ENCODE peak calls at places on chromosomes 5 and 9, in five cellular contexts. J is mammary epithelial cell, V is GM23248, C is A549, U is mucosa of descending colon. A is an unnamed sample.

GRCh38 chr5:1764606-1764960 is 35.1 kb downstream of the MRPL36 start:
- DNase-seq in J (no peak), V (no peak), C (no peak), U (no peak), A (no peak)

GRCh38 chr5:139657363-139658321 is 9.5 kb downstream of the CXXC5 start:
- DNase-seq in J (no peak), V (peak), C (no peak), U (no peak), A (no peak)

GRCh38 chr5:86894006-86894560 is 276.3 kb downstream of the COX7C start:
- DNase-seq in J (no peak), V (peak), C (no peak), U (no peak), A (no peak)

GRCh38 chr9:87713278-87713989 is 12.5 kb upstream of the CTSL start:
- DNase-seq in J (peak), V (peak), C (peak), U (peak), A (no peak)

GRCh38 chr9:36928670-36929349 is 105.3 kb downstream of the PAX5 start:
- DNase-seq in J (peak), V (peak), C (peak), U (no peak), A (no peak)

GRCh38 chr9:14517154-14517906 is 175.9 kb downstream of the ZDHHC21 start:
- DNase-seq in J (no peak), V (no peak), C (no peak), U (no peak), A (no peak)

GRCh38 chr5:180541710-180542109 is 47.5 kb downstream of the CNOT6 start:
- DNase-seq in J (no peak), V (no peak), C (no peak), U (no peak), A (no peak)

GRCh38 chr9:128892223-128892892 is 10.4 kb downstream of the LRRC8A start:
- DNase-seq in J (peak), V (peak), C (peak), U (peak), A (peak)

GRCh38 chr5:55231476-55232193 is 1.8 kb downstream of the CCNO start:
- DNase-seq in J (no peak), V (peak), C (no peak), U (peak), A (no peak)

GRCh38 chr5:54329731-54330709 is 19.6 kb upstream of the ARL15 start:
- DNase-seq in J (peak), V (peak), C (no peak), U (peak), A (no peak)

GRCh38 chr5:175889910-175890684 is 18.7 kb downstream of the CPLX2 start:
- DNase-seq in J (no peak), V (no peak), C (peak), U (no peak), A (no peak)

GRCh38 chr5:82397741-82398320 is 119.7 kb upstream of the RPS23 start:
- DNase-seq in J (peak), V (no peak), C (no peak), U (no peak), A (no peak)

GRCh38 chr5:170338933-170339779 is 41.6 kb upstream of the LCP2 start:
- DNase-seq in J (no peak), V (no peak), C (no peak), U (peak), A (no peak)

GRCh38 chr5:128494516-128494915 is 43.5 kb downstream of the FBN2 start:
- DNase-seq in J (no peak), V (no peak), C (no peak), U (no peak), A (no peak)

GRCh38 chr5:179870403-179870903 is 11.8 kb upstream of the MRNIP start:
- DNase-seq in J (no peak), V (peak), C (peak), U (peak), A (no peak)

GRCh38 chr5:77172713-77173328 is 37.7 kb upstream of the PDE8B start:
- DNase-seq in J (no peak), V (no peak), C (no peak), U (no peak), A (no peak)

GRCh38 chr9:34398875-34399274 is 22.2 kb upstream of the MYORG start:
- DNase-seq in J (no peak), V (no peak), C (no peak), U (no peak), A (no peak)

GRCh38 chr9:123091459-123091858 is 58.0 kb downstream of the GPR21 start:
- DNase-seq in J (no peak), V (no peak), C (no peak), U (no peak), A (no peak)

GRCh38 chr9:89884356-89885083 is 279.7 kb downstream of the GADD45G start:
- DNase-seq in J (no peak), V (no peak), C (no peak), U (no peak), A (no peak)

GRCh38 chr9:110030632-110031031 is 177.3 kb downstream of the C9orf152 start:
- DNase-seq in J (no peak), V (peak), C (no peak), U (no peak), A (no peak)

GRCh38 chr9:113343732-113344231 is 3.7 kb upstream of the WDR31 start:
- DNase-seq in J (no peak), V (peak), C (no peak), U (peak), A (peak)

GRCh38 chr9:111985315-111985714 is 88.7 kb downstream of the UGCG start:
- DNase-seq in J (no peak), V (no peak), C (no peak), U (no peak), A (no peak)

GRCh38 chr9:72540348-72540873 is 19.0 kb downstream of the TMC1 start:
- DNase-seq in J (peak), V (peak), C (no peak), U (no peak), A (peak)

GRCh38 chr5:154611341-154611767 is 133.3 kb upstream of the HAND1 start:
- DNase-seq in J (no peak), V (peak), C (no peak), U (peak), A (no peak)

GRCh38 chr9:95772320-95773060 is 103.0 kb upstream of the ERCC6L2 start:
- DNase-seq in J (no peak), V (peak), C (no peak), U (peak), A (peak)

GRCh38 chr9:136485049-136485647 is 2.3 kb upstream of the SEC16A start:
- DNase-seq in J (peak), V (peak), C (peak), U (peak), A (peak)

GRCh38 chr5:34497031-34497808 is 158.9 kb upstream of the RAI14 start:
- DNase-seq in J (no peak), V (peak), C (no peak), U (peak), A (no peak)

GRCh38 chr5:173474881-173475287 is 141.6 kb downstream of the BOD1 start:
- DNase-seq in J (no peak), V (peak), C (no peak), U (no peak), A (no peak)

GRCh38 chr5:95818181-95819147 is 4.1 kb downstream of the GLRX start:
- DNase-seq in J (no peak), V (no peak), C (no peak), U (no peak), A (no peak)
- H3K4me3 ChIP-seq in J (no peak), V (peak), C (peak), U (no peak), A (no peak)

GRCh38 chr5:150510460-150511263 is 2.7 kb downstream of the NDST1 start:
- DNase-seq in J (no peak), V (peak), C (no peak), U (peak), A (peak)
- H3K4me3 ChIP-seq in J (no peak), V (no peak), C (no peak), U (no peak), A (no peak)

GRCh38 chr9:134961331-134962064 is 43.8 kb upstream of the FCN1 start:
- DNase-seq in J (no peak), V (no peak), C (no peak), U (no peak), A (no peak)
- H3K4me3 ChIP-seq in J (no peak), V (no peak), C (no peak), U (no peak), A (no peak)

GRCh38 chr5:163529698-163530097 is 24.3 kb downstream of the MAT2B start:
- DNase-seq in J (no peak), V (no peak), C (no peak), U (no peak), A (no peak)

GRCh38 chr5:163525096-163525495 is 19.7 kb downstream of the MAT2B start:
- DNase-seq in J (no peak), V (no peak), C (no peak), U (no peak), A (no peak)
- H3K4me3 ChIP-seq in J (no peak), V (no peak), C (no peak), U (no peak), A (no peak)

GRCh38 chr5:32170303-32171170 is 3.6 kb downstream of the GOLPH3 start:
- DNase-seq in J (peak), V (peak), C (no peak), U (no peak), A (no peak)

GRCh38 chr5:32174011-32174866 is at the start of gene GOLPH3:
- DNase-seq in J (peak), V (peak), C (peak), U (peak), A (peak)

GRCh38 chr5:32168460-32169033 is 5.6 kb downstream of the GOLPH3 start:
- DNase-seq in J (no peak), V (no peak), C (no peak), U (no peak), A (no peak)

GRCh38 chr5:32173394-32174010 is 617 bp downstream of the GOLPH3 start:
- DNase-seq in J (peak), V (peak), C (peak), U (peak), A (peak)

GRCh38 chr5:32172908-32173393 is 1.2 kb downstream of the GOLPH3 start:
- DNase-seq in J (no peak), V (peak), C (peak), U (no peak), A (no peak)
- H3K4me3 ChIP-seq in J (peak), V (peak), C (peak), U (peak), A (peak)

GRCh38 chr5:95962475-95962773 is 773 bp upstream of the ELL2 start:
- DNase-seq in J (no peak), V (no peak), C (no peak), U (no peak), A (no peak)
- H3K4me3 ChIP-seq in J (peak), V (peak), C (peak), U (no peak), A (peak)

GRCh38 chr5:145228564-145228963 is 606.6 kb downstream of the PRELID2 start:
- DNase-seq in J (no peak), V (no peak), C (no peak), U (no peak), A (no peak)

GRCh38 chr5:145237843-145238242 is 597.3 kb downstream of the PRELID2 start:
- DNase-seq in J (peak), V (peak), C (no peak), U (peak), A (peak)

GRCh38 chr5:145236127-145236526 is 599.0 kb downstream of the PRELID2 start:
- DNase-seq in J (no peak), V (peak), C (no peak), U (no peak), A (no peak)

GRCh38 chr5:145236966-145237365 is 598.2 kb downstream of the PRELID2 start:
- DNase-seq in J (no peak), V (peak), C (no peak), U (no peak), A (no peak)

DNA sequence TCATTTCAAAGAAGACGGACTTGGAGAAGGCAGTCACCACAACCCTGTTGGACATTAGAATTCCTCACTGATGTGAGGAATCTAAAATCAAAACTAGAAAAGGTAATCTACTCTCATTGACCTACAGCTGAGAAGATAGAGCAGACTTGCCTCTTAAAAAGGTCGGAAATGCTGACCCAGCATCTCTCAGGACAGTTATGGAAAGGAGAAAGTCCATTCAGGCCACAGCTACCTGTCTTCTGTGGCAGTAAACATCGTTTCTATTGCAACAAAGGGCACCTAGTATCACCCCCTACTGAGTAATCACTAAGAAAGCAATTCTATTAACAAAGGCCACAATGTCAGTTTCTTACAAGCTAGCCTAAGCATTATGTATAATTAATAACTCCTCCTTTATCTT is 601.7 kb downstream of the PRELID2 start:
- DNase-seq in J (no peak), V (no peak), C (no peak), U (no peak), A (no peak)
- H3K4me3 ChIP-seq in J (no peak), V (no peak), C (no peak), U (no peak), A (no peak)

A was measured in prostate gland.